ENCODE peak calls at places on chromosomes 2 and 18, in four cellular contexts. O is A549, D is K562, P is GM12878. M is an unnamed sample.

GRCh38 chr2:105337122-105338019 is at the start of gene C2orf49:
- DNase-seq in O (peak), P (no peak), D (peak), M (peak)

GRCh38 chr18:55264108-55264507 is 304.8 kb upstream of the CCDC68 start:
- DNase-seq in P (no peak), D (no peak), O (no peak), M (peak)

GRCh38 chr2:183868707-183869106 is 729.6 kb upstream of the ZNF804A start:
- DNase-seq in P (no peak), O (no peak), D (no peak), M (no peak)

GRCh38 chr2:150272404-150272803 is 215.1 kb downstream of the RND3 start:
- DNase-seq in D (no peak), O (no peak), P (no peak), M (no peak)

GRCh38 chr2:68689553-68690537 is 44.8 kb upstream of the ARHGAP25 start:
- DNase-seq in O (no peak), D (no peak), P (peak), M (no peak)

GRCh38 chr2:238420878-238421694 is 5.6 kb upstream of the ASB1 start:
- DNase-seq in D (peak), O (no peak), P (no peak), M (no peak)

GRCh38 chr2:69911985-69912563 is 2.8 kb upstream of the MXD1 start:
- DNase-seq in P (no peak), O (peak), D (peak), M (peak)

GRCh38 chr2:182867411-182868048 is 1.1 kb upstream of the FRZB start:
- DNase-seq in D (no peak), O (no peak), P (no peak), M (no peak)

GRCh38 chr2:49044680-49045079 is 109.6 kb downstream of the FSHR start:
- DNase-seq in D (no peak), O (no peak), P (no peak), M (no peak)

GRCh38 chr2:226999676-227000075 is 163.8 kb downstream of the RHBDD1 start:
- DNase-seq in P (no peak), O (no peak), D (no peak), M (no peak)

GRCh38 chr18:76985951-76986236 is 146.7 kb downstream of the MBP start:
- DNase-seq in D (no peak), P (no peak), O (no peak), M (no peak)

GRCh38 chr2:157443795-157444642 is at the start of gene CYTIP:
- DNase-seq in O (no peak), D (peak), P (peak), M (no peak)

GRCh38 chr2:197296861-197297260 is 13.7 kb downstream of the ANKRD44 start:
- DNase-seq in P (no peak), O (no peak), D (no peak), M (no peak)

GRCh38 chr2:29253026-29253425 is 137.8 kb downstream of the CLIP4 start:
- DNase-seq in P (no peak), O (no peak), D (no peak), M (no peak)

GRCh38 chr2:234024304-234024703 is 26.2 kb upstream of the SPP2 start:
- DNase-seq in D (no peak), P (no peak), O (no peak), M (no peak)

GRCh38 chr2:12663306-12664037 is 53.3 kb upstream of the TRIB2 start:
- DNase-seq in D (no peak), O (no peak), P (no peak), M (no peak)

GRCh38 chr2:156443089-156443488 is 6.9 kb downstream of the GPD2 start:
- DNase-seq in D (no peak), O (no peak), P (no peak), M (no peak)

GRCh38 chr2:236677368-236677767 is 107.7 kb downstream of the ACKR3 start:
- DNase-seq in P (no peak), O (no peak), D (no peak), M (no peak)

GRCh38 chr2:71453404-71454220 is at the start of gene DYSF:
- DNase-seq in P (no peak), D (peak), O (no peak), M (peak)

GRCh38 chr2:144875996-144876395 is 356.1 kb upstream of the ZEB2 start:
- DNase-seq in D (no peak), P (no peak), O (no peak), M (no peak)

GRCh38 chr2:232315049-232315922 is 63.3 kb upstream of the ALPP start:
- DNase-seq in O (no peak), P (peak), D (no peak), M (peak)

GRCh38 chr18:69523582-69523981 is 122.9 kb downstream of the DOK6 start:
- DNase-seq in O (no peak), D (no peak), P (no peak), M (no peak)

GRCh38 chr2:125696573-125696972 is 959.4 kb upstream of the GYPC start:
- DNase-seq in P (no peak), D (no peak), O (peak), M (no peak)

GRCh38 chr2:101349893-101350662 is 37.2 kb downstream of the CREG2 start:
- DNase-seq in D (peak), O (peak), P (no peak), M (peak)

GRCh38 chr2:210445116-210445707 is 31.3 kb downstream of the LANCL1 start:
- DNase-seq in P (no peak), O (peak), D (peak), M (peak)

GRCh38 chr2:105384861-105385260 is 14.0 kb downstream of the FHL2 start:
- DNase-seq in D (no peak), P (no peak), O (no peak), M (no peak)

GRCh38 chr2:120729410-120730052 is 6.1 kb upstream of the GLI2 start:
- DNase-seq in O (peak), D (peak), P (no peak), M (peak)

DNA sequence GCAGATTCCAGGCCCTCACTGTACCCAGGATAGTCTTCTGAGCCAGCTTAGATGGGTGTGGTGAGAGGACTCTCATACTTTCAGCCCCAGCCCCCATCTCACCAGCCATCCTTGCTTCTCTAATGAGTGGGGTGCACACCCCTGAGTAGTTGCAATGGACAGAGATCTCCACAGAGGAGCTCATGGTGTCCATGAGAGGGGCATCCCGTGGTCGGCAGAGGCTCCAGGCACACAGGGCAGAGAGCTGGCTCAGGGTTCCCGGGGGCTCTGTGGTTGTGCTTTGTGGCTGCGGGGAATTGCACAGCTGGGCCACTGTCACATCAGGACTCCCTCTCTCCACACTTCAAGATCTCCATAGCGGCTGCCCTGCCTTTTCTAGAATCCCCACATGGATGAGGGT is 226.0 kb upstream of the PXDN start:
- DNase-seq in P (no peak), O (no peak), D (no peak), M (no peak)
- TF ChIP-seq ELK1 in P (no peak), O (no peak), D (no peak), M (no peak)

DNA sequence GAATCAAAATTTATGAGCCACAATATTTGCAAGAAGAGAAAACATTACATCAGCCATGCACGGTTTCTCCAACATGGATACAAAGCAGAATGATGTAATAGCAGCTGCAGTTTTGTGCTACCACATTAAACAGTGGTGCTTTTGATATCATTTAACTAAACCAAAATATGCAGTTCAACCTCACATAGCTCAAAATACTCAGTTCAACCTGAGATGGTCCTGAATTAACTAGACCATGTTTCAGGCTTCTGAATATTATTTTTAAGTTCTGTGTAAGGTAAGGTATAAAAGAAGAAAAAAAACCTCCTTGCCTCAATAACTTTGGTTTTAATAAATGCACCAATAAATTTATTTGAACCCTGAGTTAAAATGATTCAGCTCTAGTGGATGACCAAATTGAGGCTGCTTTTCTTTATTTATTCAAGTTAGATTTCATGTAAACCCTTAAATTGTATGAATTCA is 18.8 kb upstream of the TSPYL6 start:
- DNase-seq in O (peak), P (no peak), D (no peak), M (peak)
- TF ChIP-seq ELK1 in O (no peak), P (no peak), D (no peak), M (no peak)

DNA sequence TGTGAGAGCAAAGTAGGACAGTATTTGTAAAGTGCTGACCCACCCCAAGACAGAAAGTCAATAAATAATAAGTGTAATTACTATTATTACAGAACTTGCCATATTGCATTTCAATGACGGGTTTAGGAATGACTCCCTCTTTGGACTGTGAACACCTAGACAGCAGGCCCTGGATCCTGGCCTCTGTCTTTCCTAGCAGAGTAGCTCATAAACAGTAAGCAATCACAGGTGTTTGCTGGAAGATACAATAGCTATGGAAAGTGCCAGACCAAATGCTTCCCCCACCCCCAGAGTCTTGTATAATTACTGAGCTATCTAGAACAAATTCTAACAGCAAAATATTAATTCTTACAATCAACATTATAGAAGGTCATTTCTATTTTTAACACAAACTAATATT is 20.1 kb upstream of the MYO1B start:
- DNase-seq in O (no peak), P (no peak), D (no peak), M (no peak)
- TF ChIP-seq ELK1 in O (no peak), P (no peak), D (no peak), M (no peak)

GRCh38 chr18:53567935-53568574 is 656.4 kb downstream of the MBD2 start:
- DNase-seq in O (peak), P (no peak), D (peak), M (peak)

GRCh38 chr18:53566622-53567021 is 657.8 kb downstream of the MBD2 start:
- DNase-seq in D (no peak), O (no peak), P (no peak), M (no peak)
- TF ChIP-seq ELK1 in D (no peak), O (no peak), P (no peak), M (no peak)

DNA sequence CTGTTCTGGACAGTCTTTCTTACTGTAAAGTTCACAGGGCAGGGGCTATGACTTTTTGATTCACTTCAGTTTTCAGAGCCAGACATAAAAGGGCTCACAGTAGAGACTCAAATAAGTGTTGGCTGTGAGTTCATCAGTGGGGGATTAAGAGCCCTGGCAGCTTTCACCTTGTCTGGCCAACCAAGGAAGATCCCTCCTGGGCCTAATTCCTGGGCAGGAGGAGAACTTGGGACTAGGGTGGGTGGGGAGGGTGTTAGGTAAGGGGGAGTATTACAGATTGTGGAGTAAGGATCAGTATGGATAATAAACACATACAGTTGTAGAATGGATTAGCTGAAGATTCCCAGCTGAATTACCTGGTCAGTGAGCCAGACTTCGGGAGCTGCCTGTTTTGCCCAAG is 904 bp upstream of the SFXN5 start:
- DNase-seq in D (no peak), O (no peak), P (no peak), M (no peak)
- TF ChIP-seq ELK1 in D (no peak), O (no peak), P (no peak), M (no peak)

DNA sequence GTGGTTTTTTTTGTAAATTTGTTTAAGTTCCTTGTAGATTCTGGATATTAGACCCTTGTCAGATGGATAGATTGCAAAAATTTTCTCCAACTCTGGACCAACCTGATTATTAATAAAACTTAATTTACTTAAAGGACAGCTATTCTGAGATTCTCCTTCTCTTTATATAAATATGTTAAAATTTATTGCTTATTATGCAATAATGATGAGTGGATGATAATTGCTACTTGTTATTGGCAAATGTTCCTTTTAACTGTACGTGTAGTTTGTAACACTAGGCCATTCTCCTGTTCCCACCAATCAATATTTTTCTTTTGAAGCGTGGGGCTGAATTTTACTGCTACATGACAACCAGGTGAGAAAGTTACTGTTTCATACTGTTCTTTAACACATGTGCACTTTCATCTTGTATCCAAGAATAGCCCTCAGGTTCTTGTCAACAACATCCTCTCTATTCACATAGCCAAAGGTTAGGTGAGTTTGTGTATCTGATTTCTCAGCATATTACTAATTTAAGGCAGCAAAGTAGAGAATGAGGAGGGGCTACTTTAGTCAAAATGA is 16.6 kb upstream of the STK17B start:
- DNase-seq in O (no peak), D (no peak), P (no peak), M (no peak)
- TF ChIP-seq ELK1 in O (no peak), D (no peak), P (no peak), M (no peak)

GRCh38 chr2:134421556-134422328 is 167.9 kb downstream of the MGAT5 start:
- DNase-seq in O (no peak), P (no peak), D (no peak), M (peak)
- TF ChIP-seq ELK1 in O (no peak), P (no peak), D (no peak), M (no peak)